ENCODE peak calls at places on chromosomes 12 and 14, in four cellular contexts. Q is HCT116, X is HepG2, I is SK-N-SH. H is an unnamed sample.

GRCh38 chr12:122945047-122945592 is 21.1 kb downstream of the ABCB9 start:
- DNase-seq in Q (no peak), X (no peak), I (no peak), H (no peak)

GRCh38 chr12:19683178-19683927 is 244.1 kb downstream of the AEBP2 start:
- DNase-seq in Q (no peak), I (no peak), X (peak), H (no peak)

GRCh38 chr14:34387974-34388533 is 74.0 kb downstream of the SPTSSA start:
- DNase-seq in X (no peak), Q (no peak), I (no peak), H (no peak)

GRCh38 chr12:132204822-132205270 is 60.6 kb downstream of the NOC4L start:
- DNase-seq in Q (no peak), I (no peak), X (no peak), H (no peak)

GRCh38 chr12:18750087-18750486 is 12.2 kb downstream of the CAPZA3 start:
- DNase-seq in I (no peak), X (no peak), Q (no peak), H (no peak)

GRCh38 chr14:55398679-55399078 is 13.0 kb downstream of the ATG14 start:
- DNase-seq in Q (peak), I (no peak), X (no peak), H (no peak)

GRCh38 chr14:105665247-105665950 is 139.0 kb downstream of the TMEM121 start:
- DNase-seq in X (no peak), Q (no peak), I (no peak), H (no peak)

GRCh38 chr12:108807996-108808725 is 49.2 kb downstream of the SSH1 start:
- DNase-seq in I (no peak), Q (no peak), X (no peak), H (no peak)

GRCh38 chr12:57725851-57726150 is 12.7 kb downstream of the AGAP2 start:
- DNase-seq in I (no peak), X (no peak), Q (no peak), H (no peak)

GRCh38 chr12:86662464-86662863 is 406.3 kb upstream of the MGAT4C start:
- DNase-seq in Q (no peak), X (no peak), I (no peak), H (no peak)

GRCh38 chr12:2179953-2180736 is 127.4 kb downstream of the CACNA1C start:
- DNase-seq in Q (peak), X (no peak), I (no peak), H (no peak)

GRCh38 chr12:63387736-63388135 is 236.7 kb upstream of the AVPR1A start:
- DNase-seq in I (no peak), X (no peak), Q (no peak), H (no peak)

GRCh38 chr12:114655934-114656697 is 27.9 kb downstream of the TBX3 start:
- DNase-seq in X (peak), I (no peak), Q (peak), H (no peak)

GRCh38 chr14:91405241-91405721 is 12.3 kb downstream of the CCDC88C start:
- DNase-seq in X (no peak), I (no peak), Q (no peak), H (no peak)

GRCh38 chr12:92696240-92696639 is 6.5 kb upstream of the PLEKHG7 start:
- DNase-seq in I (no peak), Q (no peak), X (no peak), H (no peak)

GRCh38 chr12:4272976-4273650 is 449 bp upstream of the CCND2 start:
- DNase-seq in Q (no peak), I (no peak), X (no peak), H (no peak)

GRCh38 chr14:34379809-34380147 is 82.3 kb downstream of the SPTSSA start:
- DNase-seq in I (no peak), X (no peak), Q (no peak), H (no peak)

GRCh38 chr12:60101715-60102114 is 505.9 kb downstream of the SLC16A7 start:
- DNase-seq in X (no peak), Q (no peak), I (no peak), H (no peak)

GRCh38 chr12:90627180-90627896 is 327.6 kb downstream of the CCER1 start:
- DNase-seq in I (no peak), Q (no peak), X (no peak), H (no peak)

DNA sequence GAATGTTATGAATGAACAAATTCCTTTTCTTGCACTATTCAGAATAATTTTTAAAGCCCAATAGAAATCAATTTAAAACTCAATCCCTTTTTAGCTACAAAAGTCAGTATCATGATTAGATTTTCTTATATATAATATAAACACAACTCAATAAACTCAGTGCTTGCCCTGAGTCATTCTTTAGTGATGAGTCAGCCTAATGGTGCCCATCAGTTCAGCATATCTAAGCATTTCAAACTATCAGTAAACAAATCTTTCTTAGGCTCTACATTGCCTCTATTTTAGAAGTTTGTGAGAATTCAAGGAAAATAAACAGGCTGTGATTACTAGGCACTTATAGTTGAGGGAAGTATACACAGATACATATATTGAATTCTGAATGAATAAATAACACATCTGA is 179.6 kb downstream of the NELL2 start:
- DNase-seq in X (no peak), Q (no peak), I (no peak), H (no peak)
- TF ChIP-seq JUND in X (no peak), Q (no peak), I (no peak), H (no peak)

GRCh38 chr12:79238246-79238645 is 373.7 kb downstream of the SYT1 start:
- DNase-seq in I (no peak), Q (no peak), X (no peak), H (no peak)
- TF ChIP-seq JUND in I (no peak), Q (no peak), X (no peak), H (no peak)

DNA sequence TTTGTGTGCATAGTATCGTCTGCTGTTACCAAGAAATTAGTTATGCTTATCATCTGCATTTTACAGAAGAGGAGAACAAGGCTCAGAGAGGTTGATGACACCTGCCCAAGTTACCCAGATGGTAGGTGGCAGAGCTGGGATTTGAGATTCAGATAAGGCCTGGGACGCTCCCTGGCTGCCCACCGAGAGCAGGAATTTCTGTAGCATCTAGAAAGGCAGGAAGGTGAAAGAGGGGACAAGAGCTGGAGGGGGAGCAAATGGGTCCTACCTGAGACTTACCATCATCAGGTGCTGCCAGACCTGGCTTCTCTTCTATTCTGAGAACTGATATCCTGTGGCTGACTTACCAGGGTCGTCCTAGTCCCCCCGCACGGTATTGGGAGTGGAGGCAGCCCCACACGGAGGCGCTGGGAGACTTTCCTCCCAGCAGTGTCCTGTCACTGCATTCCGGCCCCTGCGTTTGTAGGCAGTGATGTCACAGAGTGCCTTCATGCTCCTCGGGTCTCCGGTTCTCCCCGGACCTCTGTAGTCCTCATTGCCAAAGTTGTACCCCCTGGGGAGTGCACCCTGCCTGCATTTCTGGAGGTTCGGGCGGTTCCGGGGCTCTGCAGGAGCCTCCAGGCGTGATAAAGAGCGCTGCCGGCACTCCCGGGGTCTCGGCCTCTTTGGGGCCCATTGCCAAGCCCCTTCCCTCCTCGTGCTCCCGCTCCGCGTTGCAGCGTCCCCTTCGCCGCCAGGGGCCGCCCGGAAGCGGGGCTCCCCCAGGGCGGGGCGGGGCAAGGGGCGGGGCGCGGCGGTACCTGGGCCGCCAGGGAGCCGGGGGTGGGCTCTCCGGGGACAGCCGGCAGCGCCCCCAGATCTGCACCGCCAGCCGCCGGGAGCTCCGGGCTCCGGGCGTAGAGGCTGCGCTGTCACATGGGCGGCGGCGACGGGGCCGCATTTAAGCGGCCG is at the start of gene CABP1:
- DNase-seq in X (peak), Q (no peak), I (peak), H (no peak)
- TF ChIP-seq JUND in X (no peak), Q (no peak), I (no peak), H (no peak)

GRCh38 chr12:112839386-112839972 is 47.9 kb downstream of the RPH3A start:
- DNase-seq in Q (no peak), X (peak), I (no peak), H (no peak)
- TF ChIP-seq JUND in Q (no peak), X (no peak), I (peak), H (peak)

GRCh38 chr14:35877276-35877675 is 51.1 kb downstream of the BRMS1L start:
- DNase-seq in I (no peak), Q (no peak), X (peak), H (peak)

GRCh38 chr14:35879654-35880249 is 53.6 kb downstream of the BRMS1L start:
- DNase-seq in I (peak), Q (peak), X (peak), H (peak)

GRCh38 chr14:35881280-35881679 is 55.1 kb downstream of the BRMS1L start:
- DNase-seq in I (no peak), X (no peak), Q (no peak), H (no peak)

GRCh38 chr14:35879141-35879648 is 53.1 kb downstream of the BRMS1L start:
- DNase-seq in Q (no peak), X (no peak), I (no peak), H (no peak)

GRCh38 chr14:35878272-35879140 is 52.4 kb downstream of the BRMS1L start:
- DNase-seq in X (no peak), Q (peak), I (no peak), H (no peak)
- TF ChIP-seq JUND in X (no peak), Q (peak), I (peak), H (no peak)

DNA sequence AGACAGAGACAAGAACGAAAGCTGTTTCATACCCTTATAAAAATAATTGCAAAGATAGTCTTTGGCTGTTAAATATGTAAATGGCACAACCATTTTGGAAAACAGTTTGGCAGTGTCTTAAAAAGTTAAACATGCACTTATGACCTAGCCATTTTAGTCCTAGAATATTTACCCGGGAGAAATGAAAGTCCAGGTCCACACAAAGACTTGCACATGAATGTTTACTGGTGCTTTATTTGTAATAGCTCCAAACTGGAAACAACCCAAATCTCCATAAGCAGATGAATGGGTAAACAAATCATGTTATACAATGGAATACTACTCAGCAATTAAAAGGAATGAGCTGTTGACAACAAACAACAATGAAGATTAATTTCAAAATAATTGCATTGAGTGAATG is 380.4 kb downstream of the ETNK1 start:
- DNase-seq in I (no peak), X (no peak), Q (no peak), H (no peak)
- TF ChIP-seq JUND in I (no peak), X (no peak), Q (no peak), H (no peak)